ENCODE peak calls at places on chromosomes 3 and 15, in six cellular contexts. M is HCT116, I is GM23248, V is neural progenitor cell, F is MM.1S, J is SK-N-SH. H is an unnamed sample.

GRCh38 chr3:4757056-4757948 is 221.9 kb upstream of the BHLHE40 start:
- DNase-seq in I (no peak), F (no peak), J (no peak), V (no peak), M (no peak), H (no peak)

GRCh38 chr15:28191832-28192231 is 92.7 kb upstream of the OCA2 start:
- DNase-seq in V (peak), J (peak), M (no peak), I (peak), F (no peak), H (no peak)

GRCh38 chr3:151305081-151305777 is 11.4 kb downstream of the GPR87 start:
- DNase-seq in M (peak), I (peak), F (peak), V (peak), J (peak), H (peak)

GRCh38 chr3:179194931-179195330 is 46.8 kb downstream of the PIK3CA start:
- DNase-seq in J (no peak), V (no peak), M (no peak), F (no peak), I (no peak), H (no peak)

GRCh38 chr3:146577662-146578061 is 27.5 kb downstream of the PLSCR5 start:
- DNase-seq in I (peak), J (peak), M (peak), F (peak), V (peak), H (peak)

GRCh38 chr15:42914728-42915497 is 5.7 kb downstream of the TTBK2 start:
- DNase-seq in M (no peak), I (no peak), J (no peak), V (no peak), F (no peak), H (no peak)

GRCh38 chr3:143644370-143645089 is 203.7 kb downstream of the SLC9A9 start:
- DNase-seq in V (peak), J (peak), I (peak), M (peak), F (peak), H (peak)

GRCh38 chr15:65032823-65033537 is 3.5 kb upstream of the MTFMT start:
- DNase-seq in J (peak), V (peak), F (peak), I (peak), M (peak), H (peak)

GRCh38 chr15:85404922-85405293 is 24.5 kb downstream of the AKAP13 start:
- DNase-seq in I (peak), J (no peak), V (peak), F (no peak), M (no peak), H (peak)

GRCh38 chr3:15476378-15476777 is 45.1 kb downstream of the COLQ start:
- DNase-seq in M (no peak), J (no peak), V (no peak), I (peak), F (no peak), H (peak)

GRCh38 chr15:47374222-47374621 is 343.1 kb upstream of the SEMA6D start:
- DNase-seq in M (no peak), I (peak), F (no peak), V (no peak), J (no peak), H (peak)

GRCh38 chr3:51995346-51996156 is at the start of gene RPL29:
- DNase-seq in J (peak), V (peak), F (peak), I (peak), M (peak), H (peak)

GRCh38 chr3:179504371-179504770 is 53.1 kb upstream of the GNB4 start:
- DNase-seq in V (no peak), J (no peak), M (no peak), I (no peak), F (no peak), H (no peak)

GRCh38 chr15:88487796-88488523 is 20.5 kb downstream of the MRPS11 start:
- DNase-seq in V (peak), J (no peak), F (no peak), I (peak), M (no peak), H (no peak)

GRCh38 chr15:90054618-90055097 is 47.6 kb downstream of the IDH2 start:
- DNase-seq in I (no peak), J (no peak), M (no peak), F (no peak), V (no peak), H (no peak)

GRCh38 chr15:95132774-95133173 is 901.4 kb downstream of the MCTP2 start:
- DNase-seq in M (no peak), V (no peak), I (peak), F (no peak), J (no peak), H (peak)

GRCh38 chr3:19213608-19214220 is 65.4 kb downstream of the KCNH8 start:
- DNase-seq in J (no peak), F (no peak), I (no peak), M (no peak), V (peak), H (peak)

GRCh38 chr15:45573961-45574629 is 13.1 kb upstream of the BLOC1S6 start:
- DNase-seq in M (peak), I (peak), J (peak), F (no peak), V (peak), H (peak)

DNA sequence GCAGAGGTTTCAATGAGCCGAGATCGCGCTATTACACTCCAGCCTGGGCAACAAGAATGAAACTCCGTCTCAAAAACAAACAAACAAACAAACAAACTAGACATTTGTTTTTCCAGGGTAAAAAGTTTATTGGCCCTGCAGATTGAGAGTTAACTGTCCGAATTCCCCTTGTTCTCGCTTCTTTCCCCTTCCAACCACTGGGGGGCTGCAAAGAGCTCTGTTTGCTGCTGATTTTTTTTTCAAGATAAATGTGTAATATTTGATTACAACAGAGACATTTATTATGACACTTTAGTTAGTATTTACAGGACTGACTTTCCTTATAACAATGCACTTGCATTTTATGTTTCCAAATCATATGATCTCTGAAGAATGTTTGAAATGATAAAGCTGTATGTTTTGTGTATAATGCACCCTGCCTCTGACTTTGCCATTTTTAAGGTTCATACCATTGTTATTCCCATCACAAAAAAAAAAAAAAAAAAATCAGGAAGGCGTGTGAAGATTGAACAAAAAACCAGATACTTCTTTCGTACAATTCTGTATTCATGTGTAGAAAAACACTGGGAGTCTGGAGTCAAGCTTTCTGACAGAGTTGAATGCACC is 2.8 kb downstream of the CLSTN2 start:
- DNase-seq in M (peak), I (peak), F (peak), V (peak), J (peak), H (peak)
- TF ChIP-seq EZH2phosphoT487 in M (no peak), I (no peak), F (no peak), V (no peak), J (no peak), H (no peak)

DNA sequence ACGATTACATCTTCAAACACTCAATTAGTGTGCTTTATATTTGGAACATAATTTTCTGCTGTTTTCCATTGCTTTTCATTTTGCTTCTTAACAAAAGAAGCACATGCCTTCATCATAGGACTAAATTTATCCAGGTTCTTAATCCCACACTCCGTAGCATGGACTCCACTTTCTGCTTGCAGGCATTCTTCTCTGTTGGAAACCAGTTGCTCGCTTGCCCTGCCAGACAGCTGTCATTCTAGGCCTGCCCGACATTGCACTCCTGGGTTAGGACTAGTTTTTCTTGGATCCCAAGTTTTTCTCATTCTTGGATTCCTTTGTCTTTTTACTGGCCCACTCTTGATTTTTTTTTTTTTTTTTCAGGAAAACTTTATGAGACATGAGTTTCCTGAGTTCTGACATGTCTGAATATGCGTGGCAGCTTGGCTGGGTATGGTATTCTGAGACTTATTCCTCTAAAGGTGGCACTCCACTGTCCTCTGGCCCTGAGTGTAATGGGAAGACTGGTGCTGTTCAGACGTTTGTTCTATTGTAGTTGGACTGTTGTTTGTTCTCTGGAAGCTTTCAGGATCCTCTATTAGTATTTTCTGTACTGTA is 6.3 kb upstream of the ATP1B3 start:
- DNase-seq in F (no peak), M (no peak), V (no peak), I (no peak), J (no peak), H (no peak)
- H3K9ac ChIP-seq in F (no peak), M (no peak), V (no peak), I (no peak), J (no peak), H (no peak)

DNA sequence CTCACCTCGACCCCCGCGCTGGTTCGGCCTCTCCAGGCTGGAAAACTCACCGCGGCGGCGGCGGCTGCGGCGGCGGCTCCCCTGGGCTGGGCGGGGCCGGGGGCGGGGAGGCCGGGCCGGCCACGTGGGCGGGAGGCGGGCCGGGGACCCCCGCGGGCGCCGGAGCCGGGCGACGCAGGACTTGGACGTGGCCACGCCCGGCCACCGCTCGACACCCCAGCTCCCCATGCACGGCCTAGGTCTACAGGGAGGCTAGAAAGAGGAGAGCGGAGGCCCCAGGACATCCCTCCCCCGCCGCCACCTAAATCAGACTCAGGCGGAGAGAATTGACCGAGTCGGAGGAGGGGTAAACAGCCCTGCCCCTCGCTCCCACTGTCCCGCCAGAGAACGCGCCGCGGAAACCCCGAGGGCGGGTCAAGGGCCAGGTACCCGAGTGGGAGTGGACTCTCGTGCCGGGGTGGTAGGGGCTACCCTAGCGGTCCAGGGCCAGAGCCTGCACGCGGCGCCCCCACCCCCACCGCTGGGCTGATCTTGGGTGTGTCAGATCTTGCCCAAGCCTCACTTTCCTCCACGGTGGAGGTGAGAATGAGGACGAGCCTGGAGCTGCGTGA is 18.9 kb downstream of the SPATA12 start:
- DNase-seq in I (peak), J (peak), M (no peak), V (peak), F (no peak), H (peak)
- TF ChIP-seq EZH2phosphoT487 in I (no peak), J (no peak), M (no peak), V (no peak), F (no peak), H (no peak)

GRCh38 chr3:192919895-192920294 is 2.2 kb upstream of the MB21D2 start:
- DNase-seq in J (no peak), M (no peak), F (no peak), I (no peak), V (no peak), H (no peak)

GRCh38 chr3:192916455-192917257 is 1.0 kb downstream of the MB21D2 start:
- DNase-seq in J (peak), M (no peak), I (peak), V (peak), F (no peak), H (peak)

GRCh38 chr3:192917508-192918274 is at the start of gene MB21D2:
- DNase-seq in F (peak), V (peak), I (peak), M (peak), J (peak), H (peak)

GRCh38 chr3:192917258-192917507 is 473 bp downstream of the MB21D2 start:
- DNase-seq in I (no peak), V (no peak), J (no peak), F (peak), M (no peak), H (no peak)

DNA sequence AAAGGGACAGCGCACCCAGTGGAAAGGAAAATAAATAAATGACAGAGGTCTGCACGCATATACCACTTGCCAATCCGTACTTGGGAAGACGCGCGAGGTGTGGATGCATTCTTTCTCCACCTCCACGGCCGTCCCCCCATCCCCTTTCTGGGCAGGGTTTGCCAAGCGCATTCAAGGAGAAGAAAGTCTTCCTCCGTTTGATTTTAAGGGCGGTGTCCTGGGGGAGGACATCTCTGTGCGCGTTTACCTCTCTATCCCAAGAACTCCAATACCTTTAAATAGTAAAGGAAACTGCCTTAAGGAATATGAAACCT is 576 bp upstream of the MB21D2 start:
- DNase-seq in I (no peak), V (no peak), F (no peak), J (no peak), M (no peak), H (no peak)
- H3K9ac ChIP-seq in I (peak), V (no peak), F (peak), J (peak), M (peak), H (peak)

GRCh38 chr15:101267320-101268104 is 9.8 kb downstream of the SELENOS start:
- DNase-seq in V (no peak), M (no peak), J (no peak), F (no peak), I (peak), H (peak)

GRCh38 chr15:101272584-101272983 is 4.7 kb downstream of the SELENOS start:
- DNase-seq in I (no peak), F (no peak), M (no peak), J (peak), V (no peak), H (no peak)

GRCh38 chr15:101266787-101267186 is 10.5 kb downstream of the SELENOS start:
- DNase-seq in V (no peak), M (no peak), F (no peak), J (no peak), I (no peak), H (no peak)

GRCh38 chr15:101266034-101266433 is 11.3 kb downstream of the SELENOS start:
- DNase-seq in M (no peak), I (peak), V (no peak), F (no peak), J (no peak), H (no peak)

DNA sequence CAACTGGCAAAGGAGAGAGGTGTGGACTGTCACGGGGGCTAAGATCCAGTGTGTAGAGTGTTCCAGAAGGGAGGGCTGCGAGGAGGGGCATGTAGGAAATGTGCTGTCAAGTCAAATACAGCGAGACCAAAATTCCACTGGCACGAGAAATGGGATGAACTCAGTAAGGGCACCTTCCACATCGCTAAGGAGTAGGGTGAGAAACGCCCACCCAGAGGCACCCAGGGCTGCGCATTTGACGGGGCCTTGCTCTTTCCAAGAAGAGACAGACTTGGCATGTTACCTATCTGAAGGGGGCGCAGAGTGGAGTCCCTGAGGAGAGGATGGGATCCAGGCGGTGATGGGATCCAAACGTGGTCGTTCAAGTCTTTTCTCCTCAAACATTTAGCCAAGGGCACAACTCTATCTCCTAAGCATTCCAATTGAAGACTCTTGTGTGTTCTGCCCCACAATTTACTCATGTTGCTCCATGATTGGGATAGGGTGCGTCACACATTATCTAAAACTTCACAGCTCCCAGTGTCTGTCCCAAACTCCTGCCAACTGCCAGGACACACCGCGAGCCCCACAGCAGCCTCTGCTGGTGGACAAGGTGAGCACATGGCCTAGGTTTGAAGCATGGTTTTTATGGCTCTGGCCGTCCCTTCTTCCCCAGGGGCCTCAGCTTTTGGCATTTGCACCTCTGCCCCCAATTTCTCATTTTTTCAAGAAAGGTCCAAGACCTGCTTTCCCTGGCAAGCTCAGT is 7.6 kb downstream of the SELENOS start:
- DNase-seq in I (peak), M (no peak), V (peak), J (no peak), F (no peak), H (peak)
- TF ChIP-seq EZH2phosphoT487 in I (no peak), M (no peak), V (no peak), J (no peak), F (no peak), H (no peak)

GRCh38 chr3:40215015-40215414 is 94.5 kb upstream of the EIF1B start:
- DNase-seq in I (no peak), F (no peak), J (no peak), M (no peak), V (no peak), H (no peak)

GRCh38 chr3:40208251-40208650 is 101.3 kb upstream of the EIF1B start:
- DNase-seq in M (no peak), I (peak), J (no peak), F (no peak), V (no peak), H (no peak)

GRCh38 chr3:40211579-40211978 is 97.9 kb upstream of the EIF1B start:
- DNase-seq in I (peak), M (no peak), F (no peak), J (no peak), V (no peak), H (peak)

GRCh38 chr3:40207796-40208195 is 101.7 kb upstream of the EIF1B start:
- DNase-seq in F (no peak), I (peak), M (no peak), V (no peak), J (no peak), H (no peak)

DNA sequence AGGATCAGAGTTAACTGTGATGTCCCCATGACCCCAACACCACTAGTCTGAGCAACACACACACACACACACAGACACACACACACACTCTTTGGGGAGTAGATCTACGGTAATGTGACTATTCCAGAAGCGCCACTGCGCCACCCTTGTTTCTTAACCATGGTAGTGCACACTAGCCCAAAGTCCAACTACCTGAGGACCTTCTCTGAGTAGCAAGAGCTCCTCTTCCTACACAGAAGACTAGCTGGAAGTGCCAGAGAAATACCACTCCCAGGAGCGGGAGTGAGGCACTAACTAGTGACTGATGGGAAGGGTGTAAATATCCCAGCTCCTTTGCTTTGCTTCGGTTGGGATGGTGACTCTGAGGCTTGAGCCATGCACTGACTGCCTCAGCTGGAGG is 96.0 kb upstream of the EIF1B start:
- DNase-seq in F (no peak), J (no peak), M (no peak), I (no peak), V (no peak), H (no peak)
- H3K9ac ChIP-seq in F (no peak), J (no peak), M (no peak), I (no peak), V (no peak), H (no peak)

GRCh38 chr3:13891492-13892073 is 11.7 kb upstream of the WNT7A start:
- DNase-seq in V (peak), F (no peak), M (no peak), I (no peak), J (no peak), H (no peak)
- TF ChIP-seq EZH2phosphoT487 in V (no peak), F (no peak), M (no peak), I (no peak), J (no peak), H (no peak)

GRCh38 chr15:60399931-60400330 is 2.1 kb upstream of the ANXA2 start:
- DNase-seq in F (no peak), I (peak), V (no peak), J (no peak), M (no peak), H (peak)
- H3K9ac ChIP-seq in F (no peak), I (peak), V (no peak), J (peak), M (peak), H (peak)

H was measured in PC-3.